ENCODE peak calls at places on chromosomes 12 and 14, in eight cellular contexts. L is K562, U is tibial nerve, T is esophagus muscularis mucosa, A is stomach, D is H1, P is HepG2, H is GM12878. J is an unnamed sample.

GRCh38 chr12:47832263-47832933 is 12.7 kb upstream of the HDAC7 start:
- DNase-seq in T (no peak), P (no peak), H (no peak), A (no peak), D (no peak), U (no peak), L (no peak), J (no peak)

GRCh38 chr14:34933301-34933700 is 49.5 kb upstream of the SRP54 start:
- DNase-seq in D (no peak), A (no peak), U (no peak), T (no peak), L (no peak), H (no peak), P (no peak), J (no peak)

GRCh38 chr12:97148941-97149559 is 242.0 kb downstream of the NEDD1 start:
- DNase-seq in D (peak; percentile 88), A (peak; percentile 68), U (peak; percentile 16), P (peak; percentile 56), T (no peak), L (peak; percentile 15), H (no peak), J (peak; percentile 16)

GRCh38 chr14:27528328-27528727 is 930.5 kb upstream of the NOVA1 start:
- DNase-seq in U (no peak), P (peak; percentile 21), A (no peak), H (no peak), L (peak; percentile 2), T (no peak), D (no peak), J (no peak)

GRCh38 chr12:50132505-50133135 is 20.6 kb downstream of the COX14 start:
- DNase-seq in A (no peak), U (no peak), P (peak; percentile 48), L (no peak), D (no peak), H (no peak), T (no peak), J (no peak)

GRCh38 chr12:13273097-13273496 is 76.6 kb downstream of the EMP1 start:
- DNase-seq in P (no peak), U (no peak), T (no peak), H (no peak), D (no peak), L (no peak), A (no peak), J (no peak)

GRCh38 chr14:22036541-22036940 is 362.9 kb upstream of the OR4E1 start:
- DNase-seq in H (no peak), P (no peak), D (no peak), U (no peak), T (no peak), L (no peak), A (no peak), J (no peak)

GRCh38 chr14:100733152-100733850 is 6.6 kb downstream of the DLK1 start:
- DNase-seq in U (no peak), D (no peak), T (no peak), H (no peak), P (no peak), L (no peak), A (no peak), J (peak; percentile 16)

GRCh38 chr12:82862069-82862841 is 175.5 kb downstream of the TMTC2 start:
- DNase-seq in U (no peak), A (no peak), T (no peak), P (no peak), L (no peak), H (no peak), D (no peak), J (no peak)

GRCh38 chr12:75480469-75480949 is at the start of gene GLIPR1:
- DNase-seq in L (peak; percentile 13), U (peak; percentile 47), T (peak; percentile 93), D (no peak), H (peak; percentile 72), A (peak; percentile 57), P (peak; percentile 45), J (peak; percentile 76)

GRCh38 chr12:26728205-26729050 is 104.6 kb downstream of the ITPR2 start:
- DNase-seq in L (no peak), U (no peak), T (no peak), H (peak; percentile 76), A (no peak), D (no peak), P (no peak), J (no peak)

GRCh38 chr12:69633061-69633460 is 22.4 kb upstream of the LRRC10 start:
- DNase-seq in L (peak; percentile 22), D (no peak), A (no peak), T (no peak), P (no peak), U (no peak), H (no peak), J (no peak)

GRCh38 chr12:52713960-52714886 is 10.9 kb upstream of the KRT77 start:
- DNase-seq in P (no peak), H (no peak), D (peak; percentile 79), U (no peak), L (no peak), T (no peak), A (no peak), J (no peak)

GRCh38 chr12:1179128-1179527 is 188.1 kb downstream of the ERC1 start:
- DNase-seq in D (no peak), T (no peak), P (no peak), A (no peak), U (no peak), H (no peak), L (no peak), J (no peak)

GRCh38 chr14:21098134-21098891 is at the start of gene ZNF219:
- DNase-seq in A (peak; percentile 53), T (no peak), D (peak; percentile 86), H (no peak), U (no peak), L (peak; percentile 48), P (peak; percentile 74), J (peak; percentile 80)

GRCh38 chr12:15928870-15929571 is 17.9 kb downstream of the DERA start:
- DNase-seq in H (peak; percentile 34), A (no peak), U (no peak), P (no peak), T (no peak), L (no peak), D (no peak), J (no peak)

GRCh38 chr12:79056775-79057174 is 192.2 kb downstream of the SYT1 start:
- DNase-seq in A (no peak), P (no peak), T (no peak), D (no peak), H (no peak), L (no peak), U (no peak), J (no peak)

GRCh38 chr14:64554551-64554950 is 4.8 kb downstream of the PPP1R36 start:
- DNase-seq in A (no peak), D (no peak), T (no peak), H (no peak), U (no peak), P (no peak), L (no peak), J (no peak)

GRCh38 chr12:27618836-27619235 is 77.4 kb upstream of the REP15 start:
- DNase-seq in H (no peak), A (no peak), U (no peak), T (no peak), D (no peak), P (no peak), L (no peak), J (no peak)

GRCh38 chr12:93857279-93857894 is 180.2 kb downstream of the CRADD start:
- DNase-seq in H (no peak), L (no peak), P (no peak), A (no peak), T (peak; percentile 39), D (no peak), U (no peak), J (no peak)

GRCh38 chr12:81375969-81376368 is 298.1 kb downstream of the ACSS3 start:
- DNase-seq in A (no peak), U (no peak), T (no peak), L (no peak), D (no peak), P (no peak), H (no peak), J (no peak)

GRCh38 chr14:96256420-96256819 is 410 bp downstream of the BDKRB1 start:
- DNase-seq in L (no peak), U (no peak), H (no peak), A (no peak), P (no peak), D (no peak), T (no peak), J (no peak)
- TF ChIP-seq POLR2A in L (no peak), U (no peak), H (no peak), A (no peak), P (no peak), D (no peak), T (no peak), J (no peak)

DNA sequence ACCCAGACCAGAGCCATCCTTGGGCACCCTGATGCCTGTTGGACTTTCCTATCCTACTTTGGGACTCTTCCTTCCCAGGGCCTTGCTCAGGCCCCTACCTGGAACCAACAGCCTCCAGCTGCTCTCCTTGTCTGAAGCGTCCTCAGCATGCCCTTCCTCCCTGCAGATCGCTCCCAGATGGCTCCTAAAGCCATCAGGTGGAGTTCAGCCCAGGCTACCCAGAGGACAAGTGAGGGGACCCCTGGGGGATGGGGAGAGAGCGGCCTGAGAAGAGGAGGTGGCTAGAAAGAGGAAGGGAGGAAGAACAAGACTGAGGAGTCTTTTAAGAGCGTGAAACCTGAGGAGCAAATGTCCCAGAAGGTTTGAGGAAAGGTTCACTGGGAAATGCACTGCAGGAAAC is 236.6 kb downstream of the ZFP36L1 start:
- DNase-seq in T (no peak), U (no peak), L (no peak), H (no peak), A (no peak), D (no peak), P (no peak), J (no peak)
- H3K27ac ChIP-seq in T (peak overlapping the region; percentile 96), U (no peak overlapping the region), L (no peak overlapping the region), H (no peak overlapping the region), A (no peak overlapping the region), D (no peak overlapping the region), P (no peak overlapping the region), J (no peak overlapping the region)

GRCh38 chr14:29865299-29865698 is 62.3 kb downstream of the PRKD1 start:
- DNase-seq in D (no peak), P (no peak), T (no peak), H (no peak), L (no peak), A (no peak), U (no peak), J (no peak)
- TF ChIP-seq EP300 in D (no peak), P (no peak), T (no peak), H (no peak), L (no peak), A (no peak), U (no peak), J (no peak)

DNA sequence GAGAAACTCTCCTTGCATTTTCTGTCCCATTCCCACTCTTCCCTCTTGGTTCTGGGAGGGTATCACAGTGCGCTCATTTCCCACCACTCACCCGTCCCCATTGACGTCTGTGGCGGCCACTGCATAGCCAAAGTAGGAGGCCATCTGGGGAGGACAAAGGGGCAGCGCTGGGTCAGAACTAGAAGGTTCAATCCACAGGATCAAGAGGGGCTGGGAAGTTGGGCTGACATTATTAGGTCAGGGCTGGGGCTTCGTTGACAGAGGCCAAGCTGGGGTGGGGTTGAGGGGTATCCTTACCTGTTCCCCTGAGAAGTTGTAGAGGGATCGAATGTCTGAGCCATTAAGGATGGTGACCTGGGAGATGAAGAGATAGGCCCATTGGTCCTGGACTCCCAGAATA is 13.5 kb downstream of the ITGA5 start:
- DNase-seq in D (no peak), L (no peak), P (no peak), U (no peak), A (no peak), H (no peak), T (no peak), J (no peak)
- TF ChIP-seq POLR2A in D (no peak), L (no peak), P (no peak), U (no peak), A (no peak), H (no peak), T (no peak), J (no peak)

GRCh38 chr12:67472551-67472950 is 176.0 kb upstream of the DYRK2 start:
- DNase-seq in A (no peak), L (no peak), D (no peak), U (no peak), T (no peak), P (no peak), H (no peak), J (no peak)
- H3K27ac ChIP-seq in A (no peak overlapping the region), L (no peak overlapping the region), D (no peak overlapping the region), U (no peak overlapping the region), T (no peak overlapping the region), P (no peak overlapping the region), H (no peak overlapping the region), J (no peak overlapping the region)

J was measured in ovary.